ENCODE peak calls at places on chromosomes 11 and 22, in seven cellular contexts. P, X, W, F, H, R and A are unnamed samples.

GRCh38 chr11:46865340-46865739 is 19.3 kb upstream of the CKAP5 start:
- DNase-seq in P (no peak), X (no peak), W (peak), F (no peak), H (no peak), R (no peak), A (no peak)

GRCh38 chr11:117941163-117941707 is 12.0 kb upstream of the TMPRSS13 start:
- DNase-seq in P (no peak), X (no peak), W (no peak), F (no peak), H (no peak), R (no peak), A (no peak)

GRCh38 chr11:117419915-117420485 is 92.3 kb downstream of the CEP164 start:
- DNase-seq in P (no peak), X (no peak), W (no peak), F (no peak), H (no peak), R (no peak), A (no peak)

GRCh38 chr22:37189011-37189466 is 992 bp upstream of the C1QTNF6 start:
- DNase-seq in P (no peak), X (no peak), W (no peak), F (no peak), H (no peak), R (no peak), A (no peak)

GRCh38 chr11:16357776-16358175 is 1.4 kb upstream of the SOX6 start:
- DNase-seq in P (no peak), X (no peak), W (no peak), F (no peak), H (no peak), R (no peak), A (peak)

GRCh38 chr11:61771995-61772455 is 19.6 kb downstream of the MYRF start:
- DNase-seq in P (no peak), X (no peak), W (no peak), F (no peak), H (no peak), R (peak), A (no peak)

GRCh38 chr22:44648821-44649566 is 53.0 kb upstream of the PRR5 start:
- DNase-seq in P (no peak), X (no peak), W (peak), F (no peak), H (no peak), R (peak), A (no peak)

GRCh38 chr22:31148953-31149627 is 8.8 kb upstream of the PLA2G3 start:
- DNase-seq in P (peak), X (no peak), W (peak), F (peak), H (peak), R (peak), A (peak)

GRCh38 chr22:50293441-50294318 is 13.8 kb downstream of the PLXNB2 start:
- DNase-seq in P (no peak), X (no peak), W (peak), F (no peak), H (peak), R (peak), A (peak)

DNA sequence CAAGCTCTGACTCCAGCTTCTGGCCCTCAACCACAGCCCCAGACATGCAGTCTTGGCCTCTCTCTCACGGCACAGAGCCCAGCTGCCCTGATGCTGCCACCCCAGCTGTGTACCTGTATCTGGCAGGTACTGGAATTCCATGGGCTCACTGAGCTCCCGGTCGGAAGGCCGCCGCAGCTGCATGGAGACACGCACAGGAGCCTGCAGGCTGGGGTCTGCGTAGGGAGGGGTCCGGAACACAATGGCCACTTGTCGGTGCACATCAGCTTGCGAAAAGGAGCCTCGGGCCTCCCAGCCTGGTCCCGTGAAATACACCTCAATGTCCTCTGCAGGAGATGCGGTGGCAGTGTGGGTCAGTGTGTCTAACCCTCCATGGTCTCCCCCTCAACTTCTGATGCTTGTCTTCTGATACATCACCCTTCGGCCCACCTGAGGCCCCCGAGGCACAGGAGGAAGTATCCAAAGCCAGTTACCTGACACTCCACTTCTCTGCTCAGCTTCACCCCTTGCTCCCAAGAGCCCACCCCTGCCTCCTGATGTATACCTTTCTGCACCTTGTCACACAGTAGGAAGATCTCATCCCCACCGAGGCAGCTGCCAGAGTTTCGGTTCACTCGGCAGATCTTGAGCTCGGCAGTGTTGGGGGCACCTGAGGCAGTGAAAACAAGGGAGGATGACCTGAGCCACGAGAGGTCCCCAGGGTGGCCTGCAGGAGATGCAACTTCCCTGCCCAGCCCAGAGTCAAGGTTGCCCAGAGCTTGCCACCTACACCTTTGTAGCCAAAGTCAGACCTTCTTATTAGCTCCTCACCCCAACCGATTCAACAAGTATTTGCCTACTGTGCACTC is 4.3 kb downstream of the RELA start:
- DNase-seq in P (no peak), X (no peak), W (no peak), F (no peak), H (no peak), R (no peak), A (no peak)
- TF ChIP-seq RFX5 in P (no peak), X (no peak), W (no peak), F (no peak), H (no peak), R (no peak), A (no peak)

DNA sequence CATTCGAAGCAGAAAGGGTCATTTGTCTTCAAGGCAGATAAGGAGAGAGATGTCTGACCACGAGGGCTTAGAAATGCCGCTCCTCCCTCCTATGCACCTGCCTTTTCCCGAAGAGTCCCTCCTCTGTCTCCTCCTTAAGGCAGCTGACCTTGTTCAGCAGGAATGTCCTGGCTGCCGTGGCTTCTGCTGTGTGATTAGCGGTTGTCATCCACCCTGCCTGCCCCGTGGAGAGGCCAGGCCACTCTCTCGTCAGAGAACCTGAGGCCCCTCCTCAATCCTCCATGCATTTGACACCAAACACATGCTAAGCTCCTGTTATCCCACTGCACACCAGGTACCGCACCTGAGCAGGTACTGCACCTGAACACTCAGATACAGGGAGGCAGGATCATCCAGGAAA is 834.6 kb downstream of the TBC1D22A start:
- DNase-seq in P (no peak), X (no peak), W (no peak), F (no peak), H (no peak), R (no peak), A (no peak)
- TF ChIP-seq RFX5 in P (no peak), X (no peak), W (no peak), F (no peak), H (no peak), R (no peak), A (no peak)

DNA sequence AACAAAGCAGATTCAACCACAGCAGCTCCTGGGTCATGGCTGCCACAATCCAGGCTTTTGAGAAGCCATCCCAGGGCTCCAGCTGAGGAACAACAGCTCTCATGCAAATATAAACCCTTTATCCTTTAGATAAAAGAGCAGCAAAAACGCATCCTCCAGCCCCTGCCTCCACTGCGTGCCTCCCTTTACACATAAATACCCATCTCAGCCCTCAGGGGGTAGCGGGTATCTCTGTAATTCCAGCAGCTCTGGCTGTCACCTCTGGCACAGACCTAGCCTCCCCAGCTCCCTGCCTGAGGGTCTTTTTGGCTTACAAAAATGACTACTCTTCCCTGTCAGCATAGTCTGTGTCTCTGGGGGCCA is 21.6 kb downstream of the LMO1 start:
- DNase-seq in P (no peak), X (no peak), W (no peak), F (no peak), H (no peak), R (no peak), A (no peak)
- TF ChIP-seq RFX5 in P (no peak), X (no peak), W (no peak), F (no peak), H (no peak), R (no peak), A (no peak)

GRCh38 chr11:86484795-86485166 is 110.1 kb downstream of the CCDC81 start:
- DNase-seq in P (no peak), X (no peak), W (no peak), F (no peak), H (no peak), R (no peak), A (no peak)

GRCh38 chr11:86486261-86487030 is 111.8 kb downstream of the CCDC81 start:
- DNase-seq in P (no peak), X (no peak), W (no peak), F (no peak), H (no peak), R (no peak), A (no peak)

GRCh38 chr11:86482684-86483083 is 108.0 kb downstream of the CCDC81 start:
- DNase-seq in P (no peak), X (no peak), W (no peak), F (no peak), H (no peak), R (no peak), A (no peak)

GRCh38 chr11:86483591-86484163 is 109.0 kb downstream of the CCDC81 start:
- DNase-seq in P (no peak), X (no peak), W (no peak), F (no peak), H (no peak), R (no peak), A (no peak)

GRCh38 chr11:86484164-86484794 is 109.6 kb downstream of the CCDC81 start:
- DNase-seq in P (peak), X (no peak), W (peak), F (peak), H (no peak), R (no peak), A (peak)
- TF ChIP-seq RFX5 in P (no peak), X (no peak), W (no peak), F (no peak), H (no peak), R (no peak), A (no peak)

GRCh38 chr11:8382436-8383053 is 118.9 kb upstream of the LMO1 start:
- DNase-seq in P (no peak), X (no peak), W (peak), F (peak), H (no peak), R (no peak), A (no peak)
- TF ChIP-seq RFX5 in P (no peak), X (no peak), W (no peak), F (no peak), H (no peak), R (no peak), A (no peak)

GRCh38 chr11:120601566-120601965 is 90.0 kb downstream of the GRIK4 start:
- DNase-seq in P (no peak), X (no peak), W (peak), F (no peak), H (no peak), R (no peak), A (no peak)
- TF ChIP-seq RFX5 in P (no peak), X (no peak), W (no peak), F (no peak), H (no peak), R (no peak), A (no peak)